ENCODE peak calls at places on chromosomes 2 and 18, in five cellular contexts. N, X, H, A and F are unnamed samples.

GRCh38 chr2:73894877-73895276 is 2.1 kb downstream of the ACTG2 start:
- DNase-seq in N (no peak), X (no peak), H (no peak), A (no peak), F (no peak)

GRCh38 chr18:54127759-54128378 is 96.6 kb downstream of the MBD2 start:
- DNase-seq in N (peak; percentile 54), X (no peak), H (peak; percentile 65), A (no peak), F (peak; percentile 2)

GRCh38 chr2:40395169-40396023 is 56.5 kb downstream of the SLC8A1 start:
- DNase-seq in N (no peak), X (no peak), H (peak; percentile 40), A (no peak), F (no peak)

GRCh38 chr2:168552450-168552856 is 96.4 kb downstream of the CERS6 start:
- DNase-seq in N (peak; percentile 58), X (peak; percentile 63), H (no peak), A (no peak), F (no peak)

GRCh38 chr2:25169073-25169470 is 692 bp upstream of the POMC start:
- DNase-seq in N (no peak), X (no peak), H (no peak), A (no peak), F (no peak)

GRCh38 chr18:463442-464310 is 36.8 kb downstream of the COLEC12 start:
- DNase-seq in N (no peak), X (no peak), H (no peak), A (no peak), F (no peak)

GRCh38 chr18:45248240-45248903 is 366.9 kb upstream of the SLC14A2 start:
- DNase-seq in N (no peak), X (no peak), H (peak; percentile 98), A (peak; percentile 80), F (no peak)

GRCh38 chr2:152925540-152926448 is 207.4 kb downstream of the ARL6IP6 start:
- DNase-seq in N (peak; percentile 46), X (peak; percentile 11), H (peak; percentile 37), A (peak; percentile 1), F (no peak)

GRCh38 chr2:101368371-101368770 is 18.9 kb downstream of the CREG2 start:
- DNase-seq in N (no peak), X (no peak), H (no peak), A (no peak), F (no peak)

GRCh38 chr2:238239872-238240760 is at the start of gene HES6:
- DNase-seq in N (peak; percentile 97), X (no peak), H (peak; percentile 80), A (no peak), F (peak; percentile 76)

GRCh38 chr2:121309801-121310200 is 24.8 kb upstream of the TFCP2L1 start:
- DNase-seq in N (no peak), X (no peak), H (no peak), A (no peak), F (no peak)